ENCODE peak calls at places on chromosomes 13 and 19, in six cellular contexts. X, A, G, P, O and I are unnamed samples.

GRCh38 chr13:108214511-108215383 is 589 bp downstream of the LIG4 start:
- DNase-seq in X (no peak), A (peak; percentile 19), G (peak; percentile 48), P (no peak), O (no peak), I (no peak)

GRCh38 chr19:34269968-34270621 is 15.7 kb downstream of the GARRE1 start:
- DNase-seq in X (peak; percentile 85), A (peak; percentile 78), G (peak; percentile 83), P (no peak), O (peak; percentile 66), I (peak; percentile 93)

GRCh38 chr13:104111031-104111430 is 1044.8 kb upstream of the SLC10A2 start:
- DNase-seq in X (no peak), A (no peak), G (no peak), P (no peak), O (peak; percentile 3), I (no peak)

GRCh38 chr13:50401721-50402510 is 386.7 kb downstream of the KCNRG start:
- DNase-seq in X (no peak), A (peak; percentile 59), G (peak; percentile 69), P (no peak), O (peak; percentile 76), I (peak; percentile 96)

GRCh38 chr19:28511655-28512054 is 701.3 kb downstream of the UQCRFS1 start:
- DNase-seq in X (no peak), A (no peak), G (no peak), P (no peak), O (no peak), I (no peak)

GRCh38 chr19:14185158-14185557 is 20.8 kb downstream of the ADGRL1 start:
- DNase-seq in X (no peak), A (no peak), G (no peak), P (no peak), O (no peak), I (no peak)

GRCh38 chr13:99860736-99861135 is 110.8 kb downstream of the ZIC5 start:
- DNase-seq in X (no peak), A (no peak), G (no peak), P (no peak), O (no peak), I (no peak)

GRCh38 chr19:38557205-38557799 is 60.5 kb downstream of the MAP4K1 start:
- DNase-seq in X (no peak), A (peak; percentile 27), G (no peak), P (no peak), O (no peak), I (peak; percentile 89)

GRCh38 chr13:113545455-113545930 is 39.1 kb upstream of the TFDP1 start:
- DNase-seq in X (no peak), A (no peak), G (peak; percentile 56), P (no peak), O (peak; percentile 47), I (no peak)

GRCh38 chr19:17908244-17908643 is 24.6 kb upstream of the CCDC124 start:
- DNase-seq in X (no peak), A (no peak), G (no peak), P (no peak), O (no peak), I (no peak)

GRCh38 chr19:4194353-4194752 is 11.9 kb downstream of the ANKRD24 start:
- DNase-seq in X (no peak), A (no peak), G (no peak), P (no peak), O (no peak), I (peak; percentile 52)

GRCh38 chr19:2282062-2282861 is at the start of gene PEAK3:
- DNase-seq in X (no peak), A (no peak), G (peak; percentile 45), P (no peak), O (peak; percentile 24), I (no peak)
- H3K27ac ChIP-seq in X (no peak within 1 kb of the TSS), A (no peak within 1 kb of the TSS), G (no peak within 1 kb of the TSS), P (no peak within 1 kb of the TSS), O (peak within 1 kb of the TSS; percentile 52), I (no peak within 1 kb of the TSS)

GRCh38 chr19:7923295-7924191 is 2.4 kb downstream of the CTXN1 start:
- DNase-seq in X (no peak), A (no peak), G (no peak), P (no peak), O (no peak), I (peak; percentile 72)
- H3K4me3 ChIP-seq in X (no peak overlapping the region), A (no peak overlapping the region), G (no peak overlapping the region), P (no peak overlapping the region), O (no peak overlapping the region), I (peak overlapping the region; percentile 1)

GRCh38 chr19:47225746-47226425 is 5.1 kb downstream of the BBC3 start:
- DNase-seq in X (peak; percentile 90), A (peak; percentile 81), G (peak; percentile 95), P (no peak), O (peak; percentile 84), I (peak; percentile 95)
- H3K9ac ChIP-seq in X (peak overlapping the region; percentile 98), A (peak overlapping the region; percentile 56), G (peak overlapping the region; percentile 85), P (peak overlapping the region; percentile 87), O (peak overlapping the region; percentile 60), I (peak overlapping the region; percentile 75)

GRCh38 chr19:7535993-7536685 is 622 bp downstream of the PNPLA6 start:
- DNase-seq in X (no peak), A (no peak), G (no peak), P (no peak), O (no peak), I (peak; percentile 69)
- H3K27ac ChIP-seq in X (no peak overlapping the region), A (no peak overlapping the region), G (no peak overlapping the region), P (peak overlapping the region; percentile 81), O (peak overlapping the region; percentile 45), I (peak overlapping the region; percentile 23)

DNA sequence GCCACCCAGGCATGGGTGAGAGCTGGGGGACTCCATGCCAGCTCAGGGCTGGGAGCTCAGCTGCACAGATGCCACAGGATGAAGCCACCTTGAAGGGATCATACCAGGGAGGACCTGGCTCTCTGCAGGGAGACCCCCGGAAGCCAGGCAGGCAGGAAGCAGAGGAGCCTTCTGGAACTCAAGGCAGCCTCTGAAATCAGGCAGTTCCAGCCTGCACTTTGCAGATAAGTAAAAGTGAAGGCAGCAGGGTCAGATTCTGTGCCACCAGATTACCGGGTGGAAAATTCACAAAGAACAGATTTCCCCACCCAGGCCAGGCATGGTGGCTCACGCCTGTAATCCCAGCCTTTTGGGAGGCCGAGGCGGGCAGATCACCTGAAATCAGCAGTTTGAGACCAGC is 2.5 kb downstream of the TMEM259 start:
- DNase-seq in X (no peak), A (no peak), G (no peak), P (no peak), O (no peak), I (no peak)
- H3K4me3 ChIP-seq in X (no peak overlapping the region), A (peak overlapping the region; percentile 93), G (peak overlapping the region; percentile 85), P (no peak overlapping the region), O (no peak overlapping the region), I (peak overlapping the region; percentile 99)